ENCODE peak calls at places on chromosomes 3 and 15, in ten cellular contexts. N is prostate gland, D is SK-N-SH, Q is transverse colon, B is HepG2, H is spleen, Z is stomach, X is sigmoid colon, C is HCT116, G is Panc1. M is an unnamed sample.

GRCh38 chr3:197371521-197372075 is 73.2 kb upstream of the DLG1 start:
- DNase-seq in N (no peak), D (no peak), Q (no peak), B (no peak), H (no peak), Z (no peak), X (no peak), C (no peak), G (no peak), M (no peak)

GRCh38 chr3:150022406-150023238 is 51.9 kb upstream of the PFN2 start:
- DNase-seq in N (no peak), D (no peak), Q (peak; percentile 41), B (no peak), H (no peak), Z (no peak), X (no peak), C (no peak), G (no peak), M (no peak)

GRCh38 chr3:178709047-178709446 is 172.8 kb downstream of the KCNMB2 start:
- DNase-seq in N (no peak), D (no peak), Q (no peak), B (no peak), H (no peak), Z (no peak), X (no peak), C (no peak), G (no peak), M (no peak)

GRCh38 chr15:101064795-101065569 is 145.8 kb downstream of the LRRK1 start:
- DNase-seq in N (no peak), D (no peak), Q (peak; percentile 5), B (no peak), H (peak; percentile 63), Z (no peak), X (peak; percentile 52), C (no peak), G (no peak), M (no peak)

GRCh38 chr15:48002772-48003171 is 118.0 kb upstream of the SLC24A5 start:
- DNase-seq in N (no peak), D (no peak), Q (no peak), B (no peak), H (no peak), Z (no peak), X (no peak), C (no peak), G (no peak), M (no peak)

GRCh38 chr15:39579487-39580116 is 1.3 kb upstream of the THBS1 start:
- DNase-seq in N (peak; percentile 80), D (no peak), Q (peak; percentile 49), B (peak; percentile 88), H (no peak), Z (peak; percentile 75), X (peak; percentile 91), C (peak; percentile 67), G (peak; percentile 51), M (peak; percentile 66)

GRCh38 chr3:58052373-58053273 is 44.4 kb downstream of the FLNB start:
- DNase-seq in N (peak; percentile 77), D (no peak), Q (peak; percentile 78), B (peak; percentile 83), H (no peak), Z (peak; percentile 78), X (peak; percentile 94), C (peak; percentile 94), G (peak; percentile 87), M (peak; percentile 57)

GRCh38 chr3:71779674-71780377 is 5.1 kb downstream of the PROK2 start:
- DNase-seq in N (no peak), D (no peak), Q (no peak), B (no peak), H (no peak), Z (no peak), X (no peak), C (no peak), G (no peak), M (no peak)

GRCh38 chr15:62782100-62782791 is 260.3 kb upstream of the TPM1 start:
- DNase-seq in N (peak; percentile 90), D (peak; percentile 83), Q (peak; percentile 54), B (peak; percentile 78), H (no peak), Z (peak; percentile 86), X (peak; percentile 94), C (peak; percentile 56), G (peak; percentile 69), M (peak; percentile 93)

GRCh38 chr3:168250415-168250861 is 154.7 kb upstream of the GOLIM4 start:
- DNase-seq in N (no peak), D (peak; percentile 15), Q (no peak), B (no peak), H (no peak), Z (no peak), X (no peak), C (no peak), G (no peak), M (no peak)

GRCh38 chr3:122508135-122508914 is 6.4 kb downstream of the KPNA1 start:
- DNase-seq in N (no peak), D (no peak), Q (no peak), B (no peak), H (no peak), Z (no peak), X (no peak), C (no peak), G (no peak), M (no peak)

GRCh38 chr15:84914351-84914750 is 29.9 kb downstream of the SLC28A1 start:
- DNase-seq in N (no peak), D (no peak), Q (no peak), B (no peak), H (no peak), Z (no peak), X (no peak), C (no peak), G (no peak), M (no peak)

GRCh38 chr15:84917452-84917851 is 33.0 kb downstream of the SLC28A1 start:
- DNase-seq in N (no peak), D (no peak), Q (no peak), B (no peak), H (no peak), Z (no peak), X (no peak), C (no peak), G (no peak), M (no peak)

GRCh38 chr15:84911879-84912660 is 27.6 kb downstream of the SLC28A1 start:
- DNase-seq in N (peak; percentile 29), D (no peak), Q (peak; percentile 61), B (peak; percentile 89), H (no peak), Z (peak; percentile 83), X (peak; percentile 97), C (peak; percentile 71), G (no peak), M (peak; percentile 69)

GRCh38 chr15:84919268-84919667 is 34.8 kb downstream of the SLC28A1 start:
- DNase-seq in N (no peak), D (no peak), Q (no peak), B (no peak), H (no peak), Z (no peak), X (no peak), C (no peak), G (no peak), M (no peak)

GRCh38 chr15:84915011-84915958 is 30.8 kb downstream of the SLC28A1 start:
- DNase-seq in N (peak; percentile 84), D (peak; percentile 90), Q (peak; percentile 38), B (peak; percentile 84), H (no peak), Z (peak; percentile 30), X (peak; percentile 87), C (peak; percentile 81), G (no peak), M (peak; percentile 95)
- TF ChIP-seq POLR2AphosphoS5 in N (peak; percentile 91), D (no peak), Q (peak; percentile 22), B (peak; percentile 65), H (no peak), Z (no peak), X (no peak), C (peak; percentile 65), G (no peak), M (peak; percentile 73)

GRCh38 chr3:146539315-146539714 is 5.1 kb downstream of the PLSCR1 start:
- DNase-seq in N (no peak), D (no peak), Q (peak; percentile 17), B (peak; percentile 60), H (no peak), Z (no peak), X (no peak), C (no peak), G (no peak), M (no peak)
- H3K4me1 ChIP-seq in N (no peaks in the 10 kb centered on the region), D (peaks cover 3% of the 10 kb centered on the region), Q (peaks cover 6% of the 10 kb centered on the region), B (peaks cover 59% of the 10 kb centered on the region), H (peaks cover 80% of the 10 kb centered on the region), Z (peaks cover 15% of the 10 kb centered on the region), X (no peaks in the 10 kb centered on the region), C (peaks cover 8% of the 10 kb centered on the region), G (peaks cover 19% of the 10 kb centered on the region), M (no peaks in the 10 kb centered on the region)

DNA sequence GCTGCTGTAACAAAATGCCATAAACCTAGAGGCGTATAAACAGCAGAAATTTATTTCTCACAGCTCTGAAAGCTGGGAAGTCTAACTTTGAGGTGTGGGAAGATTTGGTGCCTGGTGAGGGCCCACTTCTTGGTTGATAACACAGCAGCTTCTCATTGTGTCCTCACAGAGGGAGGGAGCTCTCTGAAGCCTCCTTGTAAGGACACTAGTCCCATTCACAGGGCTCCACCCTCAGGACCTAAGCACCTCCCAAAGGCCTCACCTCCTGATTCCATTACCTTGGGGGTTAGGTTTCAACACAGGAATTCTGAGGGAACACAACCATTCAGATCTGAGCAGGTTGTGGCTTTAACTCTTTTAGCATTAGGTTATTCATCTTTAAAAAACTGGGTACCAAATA is 380.3 kb upstream of the ATP10A start:
- DNase-seq in N (no peak), D (no peak), Q (no peak), B (no peak), H (no peak), Z (no peak), X (no peak), C (no peak), G (no peak), M (no peak)
- TF ChIP-seq POLR2AphosphoS5 in N (no peak), D (no peak), Q (no peak), B (no peak), H (no peak), Z (no peak), X (no peak), C (no peak), G (no peak), M (no peak)

GRCh38 chr15:91584895-91585294 is 268.6 kb upstream of the SLCO3A1 start:
- DNase-seq in N (no peak), D (no peak), Q (no peak), B (no peak), H (no peak), Z (no peak), X (no peak), C (no peak), G (no peak), M (no peak)
- H3K4me1 ChIP-seq in N (no peaks in the 10 kb centered on the region), D (no peaks in the 10 kb centered on the region), Q (no peaks in the 10 kb centered on the region), B (no peaks in the 10 kb centered on the region), H (no peaks in the 10 kb centered on the region), Z (no peaks in the 10 kb centered on the region), X (no peaks in the 10 kb centered on the region), C (no peaks in the 10 kb centered on the region), G (no peaks in the 10 kb centered on the region), M (no peaks in the 10 kb centered on the region)

GRCh38 chr3:44905501-44906159 is 31.2 kb downstream of the TGM4 start:
- DNase-seq in N (no peak), D (no peak), Q (no peak), B (no peak), H (no peak), Z (no peak), X (no peak), C (no peak), G (no peak), M (no peak)
- TF ChIP-seq POLR2AphosphoS5 in N (no peak), D (no peak), Q (no peak), B (no peak), H (no peak), Z (no peak), X (no peak), C (no peak), G (no peak), M (no peak)

GRCh38 chr3:188754286-188754685 is 417.5 kb upstream of the TPRG1 start:
- DNase-seq in N (no peak), D (no peak), Q (no peak), B (no peak), H (no peak), Z (no peak), X (no peak), C (no peak), G (no peak), M (no peak)
- H3K4me1 ChIP-seq in N (no peaks in the 10 kb centered on the region), D (no peaks in the 10 kb centered on the region), Q (no peaks in the 10 kb centered on the region), B (peaks cover 11% of the 10 kb centered on the region), H (peaks cover 8% of the 10 kb centered on the region), Z (no peaks in the 10 kb centered on the region), X (no peaks in the 10 kb centered on the region), C (no peaks in the 10 kb centered on the region), G (no peaks in the 10 kb centered on the region), M (no peaks in the 10 kb centered on the region)

M was measured in breast epithelium.